ENCODE peak calls at places on chromosomes 2 and 18, in six cellular contexts. J, A, N, K, O and G are unnamed samples.

GRCh38 chr2:179521944-179522343 is 257.3 kb upstream of the SESTD1 start:
- DNase-seq in A (no peak), K (no peak), N (no peak), J (no peak), O (no peak), G (no peak)

GRCh38 chr2:43018179-43019024 is 208.0 kb downstream of the ZFP36L2 start:
- DNase-seq in N (peak), K (no peak), J (peak), A (peak), O (peak), G (peak)

GRCh38 chr2:238103465-238104070 is 3.4 kb downstream of the ESPNL start:
- DNase-seq in J (no peak), A (peak), N (no peak), K (no peak), O (no peak), G (no peak)

GRCh38 chr2:217415316-217415715 is 555.5 kb upstream of the TNP1 start:
- DNase-seq in J (no peak), O (no peak), N (no peak), K (no peak), A (no peak), G (no peak)

GRCh38 chr18:23284629-23285028 is 149.3 kb downstream of the CABLES1 start:
- DNase-seq in K (no peak), O (no peak), A (no peak), N (no peak), J (no peak), G (no peak)

GRCh38 chr2:50720695-50721314 is 311.1 kb downstream of the NRXN1 start:
- DNase-seq in J (no peak), K (no peak), A (no peak), O (no peak), N (peak), G (no peak)

GRCh38 chr2:240998706-240999000 is 235 bp downstream of the SNED1 start:
- DNase-seq in J (no peak), N (no peak), O (no peak), K (no peak), A (no peak), G (no peak)

GRCh38 chr2:37544617-37545031 is 126.8 kb downstream of the CDC42EP3 start:
- DNase-seq in A (no peak), J (no peak), O (no peak), N (no peak), K (no peak), G (no peak)

GRCh38 chr2:184890311-184890710 is 292.0 kb downstream of the ZNF804A start:
- DNase-seq in N (peak), K (no peak), O (no peak), J (no peak), A (no peak), G (no peak)

GRCh38 chr2:7671312-7671711 is 754.1 kb downstream of the RNF144A start:
- DNase-seq in O (no peak), K (no peak), J (no peak), A (no peak), N (no peak), G (no peak)

GRCh38 chr2:26197516-26197915 is 24.6 kb downstream of the GAREM2 start:
- DNase-seq in N (no peak), O (no peak), K (no peak), J (no peak), A (no peak), G (no peak)

GRCh38 chr18:3305354-3305762 is 43.4 kb downstream of the MYL12B start:
- DNase-seq in A (no peak), O (no peak), J (no peak), N (peak), K (peak), G (no peak)

GRCh38 chr2:71934595-71935263 is 212.9 kb downstream of the CYP26B1 start:
- DNase-seq in A (no peak), O (no peak), J (peak), K (no peak), N (no peak), G (no peak)

GRCh38 chr2:137383391-137383790 is 580.9 kb upstream of the HNMT start:
- DNase-seq in O (no peak), K (no peak), A (no peak), N (no peak), J (no peak), G (peak)

GRCh38 chr2:109419960-109420370 is 193.8 kb downstream of the SEPTIN10 start:
- DNase-seq in J (peak), K (no peak), N (peak), O (no peak), A (no peak), G (no peak)

GRCh38 chr2:19409001-19409400 is 50.6 kb upstream of the OSR1 start:
- DNase-seq in A (no peak), J (no peak), K (no peak), N (no peak), O (no peak), G (no peak)

GRCh38 chr18:54479365-54479764 is 111.7 kb upstream of the DYNAP start:
- DNase-seq in K (no peak), O (no peak), J (no peak), A (no peak), N (no peak), G (no peak)

GRCh38 chr2:154912215-154912614 is 213.7 kb downstream of the KCNJ3 start:
- DNase-seq in K (no peak), J (no peak), N (no peak), A (no peak), O (no peak), G (no peak)